ENCODE peak calls at places on chromosomes 16 and 17, in five cellular contexts. P is HS-27A, J is NAMALWA, T is NCI-H1092, N is tibial nerve. B is an unnamed sample.
A peak's percentile ranks its signal among the peaks of the same experiment; 100 is the strongest.

GRCh38 chr17:1123397-1124237 is 56.2 kb downstream of the ABR start:
- DNase-seq in P (no peak), J (peak; percentile 47), T (peak; percentile 77), N (no peak), B (no peak)

GRCh38 chr16:4142268-4142667 is 26.0 kb upstream of the ADCY9 start:
- DNase-seq in P (no peak), J (no peak), T (no peak), N (no peak), B (no peak)

GRCh38 chr17:50948711-50949110 is 82.6 kb upstream of the TOB1 start:
- DNase-seq in P (no peak), J (no peak), T (no peak), N (no peak), B (no peak)

GRCh38 chr17:76071497-76072148 is 694 bp downstream of the SRP68 start:
- DNase-seq in P (no peak), J (peak; percentile 42), T (no peak), N (no peak), B (no peak)

GRCh38 chr17:9241371-9241712 is 220.0 kb downstream of the NTN1 start:
- DNase-seq in P (no peak), J (no peak), T (no peak), N (no peak), B (peak; percentile 53)

GRCh38 chr17:12973496-12974318 is 44.1 kb downstream of the ELAC2 start:
- DNase-seq in P (no peak), J (no peak), T (no peak), N (no peak), B (peak; percentile 33)

GRCh38 chr16:53844796-53845195 is 140.8 kb downstream of the FTO start:
- DNase-seq in P (no peak), J (no peak), T (no peak), N (no peak), B (no peak)

GRCh38 chr17:74177018-74177450 is 26.4 kb upstream of the RPL38 start:
- DNase-seq in P (no peak), J (no peak), T (no peak), N (no peak), B (no peak)

GRCh38 chr16:14405611-14406537 is 224.2 kb downstream of the PARN start:
- DNase-seq in P (no peak), J (peak; percentile 76), T (no peak), N (no peak), B (no peak)

GRCh38 chr16:8564934-8565345 is 25.4 kb downstream of the TMEM114 start:
- DNase-seq in P (no peak), J (no peak), T (no peak), N (no peak), B (no peak)

GRCh38 chr16:47392114-47392513 is 68.7 kb downstream of the ITFG1 start:
- DNase-seq in P (no peak), J (peak; percentile 75), T (no peak), N (no peak), B (no peak)

GRCh38 chr16:73480381-73480780 is 432.5 kb upstream of the ZFHX3 start:
- DNase-seq in P (no peak), J (no peak), T (no peak), N (no peak), B (no peak)

GRCh38 chr16:10989494-10989893 is 45.1 kb downstream of the CLEC16A start:
- DNase-seq in P (no peak), J (no peak), T (no peak), N (no peak), B (no peak)

GRCh38 chr16:88355389-88356123 is 27.2 kb upstream of the ZNF469 start:
- DNase-seq in P (no peak), J (no peak), T (no peak), N (no peak), B (no peak)

GRCh38 chr17:1229354-1229890 is 40.8 kb upstream of the BHLHA9 start:
- DNase-seq in P (no peak), J (peak; percentile 74), T (no peak), N (peak; percentile 61), B (peak; percentile 38)

GRCh38 chr16:65117701-65118448 is 4.0 kb downstream of the CDH11 start:
- DNase-seq in P (no peak), J (peak; percentile 86), T (peak; percentile 65), N (peak; percentile 76), B (peak; percentile 48)

B was measured in hepatic stellate cell.